ENCODE peak calls at places on chromosome 16, in seven cellular contexts. K, J, L, F, X, S and M are unnamed samples.

GRCh38 chr16:4852221-4852872 is 5.1 kb downstream of the UBN1 start:
- DNase-seq in K (no peak), J (no peak), L (peak; percentile 51), F (no peak), X (no peak), S (no peak), M (no peak)

GRCh38 chr16:27779719-27780161 is 229.8 kb downstream of the KATNIP start:
- DNase-seq in K (peak; percentile 70), J (no peak), L (peak; percentile 19), F (no peak), X (peak; percentile 90), S (no peak), M (no peak)

GRCh38 chr16:89921699-89922476 is 1.3 kb upstream of the TUBB3 start:
- DNase-seq in K (no peak), J (no peak), L (peak; percentile 94), F (no peak), X (no peak), S (peak; percentile 91), M (peak; percentile 72)

GRCh38 chr16:88747588-88748301 is 37.3 kb downstream of the PIEZO1 start:
- DNase-seq in K (no peak), J (no peak), L (peak; percentile 34), F (no peak), X (no peak), S (peak; percentile 31), M (peak; percentile 72)

GRCh38 chr16:54744998-54745397 is 185.7 kb upstream of the IRX5 start:
- DNase-seq in K (no peak), J (no peak), L (no peak), F (no peak), X (no peak), S (no peak), M (no peak)

GRCh38 chr16:24717411-24717810 is 12.0 kb upstream of the TNRC6A start:
- DNase-seq in K (no peak), J (no peak), L (peak; percentile 61), F (no peak), X (no peak), S (peak; percentile 20), M (no peak)

GRCh38 chr16:84514295-84514873 is 9.9 kb upstream of the MEAK7 start:
- DNase-seq in K (no peak), J (no peak), L (no peak), F (no peak), X (no peak), S (no peak), M (no peak)

GRCh38 chr16:9966569-9967157 is 215.6 kb downstream of the GRIN2A start:
- DNase-seq in K (no peak), J (no peak), L (peak; percentile 0), F (no peak), X (no peak), S (no peak), M (no peak)

GRCh38 chr16:85173077-85173980 is 61.1 kb upstream of the CIBAR2 start:
- DNase-seq in K (no peak), J (no peak), L (peak; percentile 93), F (no peak), X (no peak), S (peak; percentile 31), M (no peak)

GRCh38 chr16:70770968-70771552 is 29.9 kb downstream of the VAC14 start:
- DNase-seq in K (no peak), J (peak; percentile 50), L (peak; percentile 69), F (peak; percentile 23), X (peak; percentile 11), S (peak; percentile 71), M (peak; percentile 72)

GRCh38 chr16:20383106-20384029 is 21.2 kb downstream of the PDILT start:
- DNase-seq in K (peak; percentile 48), J (no peak), L (peak; percentile 75), F (peak; percentile 8), X (peak; percentile 22), S (peak; percentile 70), M (peak; percentile 65)

GRCh38 chr16:67241008-67241900 is 6.0 kb downstream of the FHOD1 start:
- DNase-seq in K (no peak), J (no peak), L (peak; percentile 83), F (no peak), X (no peak), S (peak; percentile 92), M (no peak)

GRCh38 chr16:14525021-14525420 is 105.0 kb downstream of the PARN start:
- DNase-seq in K (no peak), J (no peak), L (no peak), F (no peak), X (no peak), S (no peak), M (no peak)

GRCh38 chr16:30953511-30954124 is 3.9 kb upstream of the SETD1A start:
- DNase-seq in K (peak; percentile 48), J (no peak), L (peak; percentile 79), F (no peak), X (peak; percentile 80), S (peak; percentile 71), M (peak; percentile 82)

GRCh38 chr16:56193951-56194726 is 2.9 kb downstream of the GNAO1 start:
- DNase-seq in K (peak; percentile 97), J (peak; percentile 42), L (peak; percentile 48), F (peak; percentile 75), X (peak; percentile 53), S (peak; percentile 12), M (peak; percentile 75)

GRCh38 chr16:84340305-84341040 is 27.9 kb upstream of the ATP2C2 start:
- DNase-seq in K (no peak), J (no peak), L (peak; percentile 2), F (no peak), X (peak; percentile 2), S (no peak), M (no peak)

GRCh38 chr16:48003226-48003907 is 152.4 kb downstream of the ABCC12 start:
- DNase-seq in K (no peak), J (no peak), L (no peak), F (no peak), X (no peak), S (no peak), M (no peak)

GRCh38 chr16:53893731-53894435 is 189.9 kb downstream of the FTO start:
- DNase-seq in K (peak; percentile 67), J (no peak), L (peak; percentile 85), F (no peak), X (no peak), S (peak; percentile 45), M (no peak)

GRCh38 chr16:6841392-6841791 is 491.3 kb upstream of the RBFOX1 start:
- DNase-seq in K (no peak), J (no peak), L (no peak), F (no peak), X (no peak), S (no peak), M (no peak)

GRCh38 chr16:35181422-35182030 is 1722.1 kb downstream of the TP53TG3F start:
- DNase-seq in K (no peak), J (no peak), L (no peak), F (no peak), X (no peak), S (no peak), M (no peak)

GRCh38 chr16:81779540-81780320 is 639 bp downstream of the PLCG2 start:
- DNase-seq in K (no peak), J (no peak), L (peak; percentile 10), F (no peak), X (no peak), S (no peak), M (peak; percentile 46)

GRCh38 chr16:5615868-5616642 is 518.5 kb upstream of the EEF2KMT start:
- DNase-seq in K (no peak), J (peak; percentile 6), L (peak; percentile 5), F (peak; percentile 5), X (no peak), S (no peak), M (peak; percentile 45)

GRCh38 chr16:80084614-80085013 is 456.2 kb upstream of the DYNLRB2 start:
- DNase-seq in K (no peak), J (no peak), L (peak; percentile 68), F (no peak), X (no peak), S (peak; percentile 57), M (no peak)

GRCh38 chr16:27511657-27512056 is 38.1 kb downstream of the GTF3C1 start:
- DNase-seq in K (no peak), J (no peak), L (peak; percentile 17), F (no peak), X (no peak), S (no peak), M (no peak)

GRCh38 chr16:80594756-80595155 is 54.0 kb downstream of the DYNLRB2 start:
- DNase-seq in K (no peak), J (no peak), L (peak; percentile 58), F (no peak), X (no peak), S (no peak), M (no peak)

GRCh38 chr16:89687092-89687940 is 827 bp downstream of the CDK10 start:
- DNase-seq in K (no peak), J (no peak), L (peak; percentile 49), F (no peak), X (no peak), S (peak; percentile 15), M (no peak)